ENCODE peak calls at places on chromosomes 5 and 9, in four cellular contexts. L is astrocyte of the cerebellum; P is progenitor cell of endocrine pancreas; C is stimulated activated CD8-positive, alpha-beta memory T cell treated with anti-CD3 and anti-CD28 coated beads, Interleukin-7, amount 100 ng/mL, for 48 hours. H is an unnamed sample.
A peak's percentile ranks its signal among the peaks of the same experiment; 100 is the strongest.

GRCh38 chr9:29691758-29692407 is 2118.6 kb upstream of the C9orf72 start:
- DNase-seq in C (no peak), P (no peak), L (peak; percentile 0), H (no peak)

GRCh38 chr9:136531186-136531903 is 14.5 kb downstream of the NOTCH1 start:
- DNase-seq in C (no peak), P (no peak), L (no peak), H (no peak)

GRCh38 chr5:2685651-2686050 is 65.8 kb downstream of the IRX2 start:
- DNase-seq in L (peak; percentile 95), P (no peak), C (no peak), H (no peak)

GRCh38 chr5:756171-756570 is 28.4 kb downstream of the ZDHHC11B start:
- DNase-seq in P (no peak), C (no peak), L (no peak), H (no peak)

GRCh38 chr5:136155769-136156168 is 23.1 kb downstream of the SMAD5 start:
- DNase-seq in C (no peak), P (no peak), L (no peak), H (no peak)

GRCh38 chr9:77588319-77588937 is 59.7 kb downstream of the GNA14 start:
- DNase-seq in C (no peak), P (no peak), L (peak; percentile 35), H (no peak)

GRCh38 chr5:166093312-166093711 is 2198.1 kb upstream of the WWC1 start:
- DNase-seq in P (no peak), C (no peak), L (no peak), H (no peak)

GRCh38 chr9:119802621-119803020 is 433.4 kb upstream of the BRINP1 start:
- DNase-seq in C (no peak), P (no peak), L (no peak), H (no peak)

GRCh38 chr5:151001436-151001835 is 19.0 kb upstream of the GPX3 start:
- DNase-seq in C (no peak), P (no peak), L (no peak), H (no peak)

GRCh38 chr9:20356392-20357206 is 265.7 kb downstream of the MLLT3 start:
- DNase-seq in C (peak; percentile 2), L (peak; percentile 65), P (peak; percentile 30), H (peak; percentile 0)

GRCh38 chr5:149913449-149914419 is 30.9 kb downstream of the PDE6A start:
- DNase-seq in L (no peak), P (no peak), C (no peak), H (no peak)